ENCODE peak calls at places on chromosomes 6 and 20, in six cellular contexts. One of them, this sample, is unnamed.

GRCh38 chr6:39867592-39867991 is 66.7 kb downstream of the MOCS1 start:
- DNase-seq in GM12878: no peak
- DNase-seq in WTC11: peak
- DNase-seq in HepG2: no peak
- DNase-seq in GM23338: peak
- DNase-seq in H1: peak
- DNase-seq in this sample: no peak

GRCh38 chr20:12435254-12435653 is 517.6 kb downstream of the BTBD3 start:
- DNase-seq in WTC11: no peak
- DNase-seq in GM23338: no peak
- DNase-seq in H1: no peak
- DNase-seq in GM12878: no peak
- DNase-seq in HepG2: no peak
- DNase-seq in this sample: no peak

GRCh38 chr20:13800728-13801134 is 15.9 kb downstream of the NDUFAF5 start:
- DNase-seq in H1: no peak
- DNase-seq in GM23338: no peak
- DNase-seq in WTC11: no peak
- DNase-seq in GM12878: no peak
- DNase-seq in HepG2: peak
- DNase-seq in this sample: no peak

GRCh38 chr6:153167026-153167891 is 36.2 kb upstream of the RGS17 start:
- DNase-seq in GM23338: no peak
- DNase-seq in H1: no peak
- DNase-seq in GM12878: no peak
- DNase-seq in HepG2: peak
- DNase-seq in WTC11: no peak
- DNase-seq in this sample: no peak

GRCh38 chr20:38125157-38126056 is 39.7 kb downstream of the TGM2 start:
- DNase-seq in H1: no peak
- DNase-seq in WTC11: no peak
- DNase-seq in GM12878: no peak
- DNase-seq in HepG2: peak
- DNase-seq in GM23338: no peak
- DNase-seq in this sample: no peak

GRCh38 chr6:13248053-13248452 is 80.3 kb downstream of the TBC1D7 start:
- DNase-seq in HepG2: peak
- DNase-seq in WTC11: no peak
- DNase-seq in GM23338: peak
- DNase-seq in GM12878: no peak
- DNase-seq in H1: no peak
- DNase-seq in this sample: no peak

GRCh38 chr6:157235600-157236039 is 87.7 kb downstream of the TMEM242 start:
- DNase-seq in WTC11: peak
- DNase-seq in HepG2: peak
- DNase-seq in GM12878: no peak
- DNase-seq in H1: peak
- DNase-seq in GM23338: peak
- DNase-seq in this sample: no peak

GRCh38 chr6:170237999-170238740 is 52.7 kb downstream of the DLL1 start:
- DNase-seq in GM12878: no peak
- DNase-seq in H1: no peak
- DNase-seq in WTC11: no peak
- DNase-seq in GM23338: no peak
- DNase-seq in HepG2: no peak
- DNase-seq in this sample: no peak

GRCh38 chr20:47774081-47774777 is 11.1 kb downstream of the SULF2 start:
- DNase-seq in GM23338: no peak
- DNase-seq in GM12878: no peak
- DNase-seq in HepG2: no peak
- DNase-seq in H1: no peak
- DNase-seq in WTC11: no peak
- DNase-seq in this sample: no peak

GRCh38 chr20:1281279-1282057 is 15.4 kb downstream of the SNPH start:
- DNase-seq in GM23338: no peak
- DNase-seq in GM12878: no peak
- DNase-seq in H1: no peak
- DNase-seq in HepG2: no peak
- DNase-seq in WTC11: no peak
- DNase-seq in this sample: no peak

GRCh38 chr6:100084301-100085161 is 90.5 kb upstream of the MCHR2 start:
- DNase-seq in WTC11: no peak
- DNase-seq in GM12878: no peak
- DNase-seq in H1: no peak
- DNase-seq in HepG2: no peak
- DNase-seq in GM23338: no peak
- DNase-seq in this sample: no peak
- TF ChIP-seq CTCF in WTC11: no peak
- TF ChIP-seq CTCF in GM12878: no peak
- TF ChIP-seq CTCF in H1: no peak
- TF ChIP-seq CTCF in HepG2: no peak
- TF ChIP-seq CTCF in GM23338: no peak
- TF ChIP-seq CTCF in this sample: no peak

GRCh38 chr6:4901256-4902061 is 102.4 kb downstream of the RPP40 start:
- DNase-seq in H1: no peak
- DNase-seq in HepG2: no peak
- DNase-seq in GM23338: no peak
- DNase-seq in WTC11: no peak
- DNase-seq in GM12878: peak
- DNase-seq in this sample: no peak

GRCh38 chr6:4904461-4904860 is 99.4 kb downstream of the RPP40 start:
- DNase-seq in WTC11: no peak
- DNase-seq in GM23338: no peak
- DNase-seq in H1: no peak
- DNase-seq in GM12878: no peak
- DNase-seq in HepG2: no peak
- DNase-seq in this sample: no peak

GRCh38 chr6:4905858-4906257 is 98.0 kb downstream of the RPP40 start:
- DNase-seq in H1: no peak
- DNase-seq in GM12878: no peak
- DNase-seq in WTC11: no peak
- DNase-seq in HepG2: no peak
- DNase-seq in GM23338: no peak
- DNase-seq in this sample: no peak

GRCh38 chr6:4902363-4902762 is 101.5 kb downstream of the RPP40 start:
- DNase-seq in H1: no peak
- DNase-seq in GM23338: no peak
- DNase-seq in WTC11: no peak
- DNase-seq in GM12878: no peak
- DNase-seq in HepG2: no peak
- DNase-seq in this sample: no peak

GRCh38 chr6:4903751-4904370 is 100.0 kb downstream of the RPP40 start:
- DNase-seq in WTC11: no peak
- DNase-seq in GM23338: no peak
- DNase-seq in HepG2: no peak
- DNase-seq in H1: no peak
- DNase-seq in GM12878: no peak
- DNase-seq in this sample: no peak
- TF ChIP-seq CREB1 in WTC11: no peak
- TF ChIP-seq CREB1 in GM23338: no peak
- TF ChIP-seq CREB1 in HepG2: no peak
- TF ChIP-seq CREB1 in H1: no peak
- TF ChIP-seq CREB1 in GM12878: no peak
- TF ChIP-seq CREB1 in this sample: no peak

DNA sequence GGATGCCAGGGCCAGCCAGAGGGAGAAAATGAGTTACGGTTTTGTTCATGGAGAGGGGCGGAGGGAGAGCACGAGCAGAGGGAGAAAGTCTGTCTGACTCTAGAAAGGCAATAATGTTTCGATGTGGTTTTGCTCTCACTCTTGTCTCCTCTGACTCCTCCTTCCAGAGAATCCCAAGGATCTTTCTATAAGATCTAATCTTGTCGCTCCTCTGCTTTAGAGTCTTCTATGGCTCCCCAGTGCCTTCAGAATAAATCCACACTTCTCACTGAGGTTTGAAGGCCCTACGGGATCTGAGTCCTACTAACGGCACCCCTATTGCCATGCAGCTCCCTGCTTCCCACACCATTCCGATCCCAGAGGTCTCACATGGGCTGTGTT is 66.8 kb downstream of the KCNB1 start:
- DNase-seq in H1: no peak
- DNase-seq in HepG2: no peak
- DNase-seq in WTC11: no peak
- DNase-seq in GM23338: no peak
- DNase-seq in GM12878: no peak
- DNase-seq in this sample: no peak
- TF ChIP-seq CTCF in H1: no peak
- TF ChIP-seq CTCF in HepG2: no peak
- TF ChIP-seq CTCF in WTC11: no peak
- TF ChIP-seq CTCF in GM23338: no peak
- TF ChIP-seq CTCF in GM12878: no peak
- TF ChIP-seq CTCF in this sample: no peak

GRCh38 chr20:62697468-62697912 is 11.1 kb upstream of the NTSR1 start:
- DNase-seq in H1: no peak
- DNase-seq in WTC11: no peak
- DNase-seq in GM23338: no peak
- DNase-seq in HepG2: no peak
- DNase-seq in GM12878: no peak
- DNase-seq in this sample: no peak

GRCh38 chr20:62700261-62700925 is 8.2 kb upstream of the NTSR1 start:
- DNase-seq in H1: no peak
- DNase-seq in GM23338: no peak
- DNase-seq in GM12878: no peak
- DNase-seq in HepG2: no peak
- DNase-seq in WTC11: no peak
- DNase-seq in this sample: no peak

GRCh38 chr20:62698231-62698630 is 10.4 kb upstream of the NTSR1 start:
- DNase-seq in HepG2: no peak
- DNase-seq in H1: no peak
- DNase-seq in WTC11: no peak
- DNase-seq in GM23338: no peak
- DNase-seq in GM12878: no peak
- DNase-seq in this sample: no peak

GRCh38 chr20:62699741-62700140 is 8.9 kb upstream of the NTSR1 start:
- DNase-seq in GM12878: no peak
- DNase-seq in WTC11: no peak
- DNase-seq in GM23338: no peak
- DNase-seq in HepG2: no peak
- DNase-seq in H1: no peak
- DNase-seq in this sample: no peak

DNA sequence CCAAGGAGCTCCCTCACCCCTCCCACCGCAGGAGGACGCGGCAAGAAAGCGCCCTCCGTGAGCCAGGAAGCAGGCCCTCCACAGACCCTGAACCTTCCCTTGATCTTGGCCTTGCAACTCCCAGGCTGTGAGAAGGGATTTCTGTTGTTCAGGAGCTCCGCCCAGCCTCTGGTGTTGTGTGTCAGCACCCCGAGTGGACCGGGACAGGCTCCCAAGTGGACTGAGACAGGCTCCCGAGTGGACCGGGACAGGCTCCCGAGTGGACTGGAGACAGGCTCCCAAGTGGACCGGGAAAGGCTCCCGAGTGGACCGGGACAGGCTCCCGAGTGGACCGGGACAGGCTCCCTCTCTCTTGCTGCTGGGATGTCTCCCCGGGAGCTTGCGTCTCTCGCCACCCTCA is 9.3 kb upstream of the NTSR1 start:
- DNase-seq in WTC11: no peak
- DNase-seq in GM23338: no peak
- DNase-seq in H1: no peak
- DNase-seq in HepG2: no peak
- DNase-seq in GM12878: no peak
- DNase-seq in this sample: no peak
- TF ChIP-seq CREB1 in WTC11: no peak
- TF ChIP-seq CREB1 in GM23338: no peak
- TF ChIP-seq CREB1 in H1: no peak
- TF ChIP-seq CREB1 in HepG2: no peak
- TF ChIP-seq CREB1 in GM12878: no peak
- TF ChIP-seq CREB1 in this sample: no peak

DNA sequence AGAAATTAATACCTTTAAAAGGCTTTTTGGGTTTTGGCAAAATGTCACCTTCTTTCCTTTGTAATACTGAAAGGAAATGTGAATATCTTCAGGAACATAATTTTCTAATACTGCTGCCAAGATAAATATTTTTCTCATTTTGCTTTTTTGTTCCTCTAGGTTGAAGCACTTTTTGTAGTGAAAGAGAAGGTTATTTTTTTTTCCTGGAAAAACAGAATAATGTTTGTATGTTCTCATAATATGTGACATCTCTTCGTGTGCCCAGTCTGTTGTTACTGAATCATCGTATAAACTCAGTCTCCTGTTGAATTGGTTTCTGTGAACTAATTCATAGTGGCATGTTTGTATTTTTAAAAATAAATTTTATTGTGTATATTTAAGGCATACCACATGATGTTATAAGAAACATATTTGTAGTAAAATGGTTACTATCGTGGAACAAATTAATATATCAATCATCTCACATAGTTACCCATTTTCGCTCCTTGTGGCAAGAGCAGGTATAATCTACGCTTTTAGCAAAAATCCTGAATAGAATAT is 74.4 kb downstream of the SH3BGRL2 start:
- DNase-seq in H1: no peak
- DNase-seq in WTC11: no peak
- DNase-seq in GM12878: no peak
- DNase-seq in GM23338: no peak
- DNase-seq in HepG2: no peak
- DNase-seq in this sample: no peak
- TF ChIP-seq CTCF in H1: no peak
- TF ChIP-seq CTCF in WTC11: no peak
- TF ChIP-seq CTCF in GM12878: no peak
- TF ChIP-seq CTCF in GM23338: no peak
- TF ChIP-seq CTCF in HepG2: no peak
- TF ChIP-seq CTCF in this sample: no peak

DNA sequence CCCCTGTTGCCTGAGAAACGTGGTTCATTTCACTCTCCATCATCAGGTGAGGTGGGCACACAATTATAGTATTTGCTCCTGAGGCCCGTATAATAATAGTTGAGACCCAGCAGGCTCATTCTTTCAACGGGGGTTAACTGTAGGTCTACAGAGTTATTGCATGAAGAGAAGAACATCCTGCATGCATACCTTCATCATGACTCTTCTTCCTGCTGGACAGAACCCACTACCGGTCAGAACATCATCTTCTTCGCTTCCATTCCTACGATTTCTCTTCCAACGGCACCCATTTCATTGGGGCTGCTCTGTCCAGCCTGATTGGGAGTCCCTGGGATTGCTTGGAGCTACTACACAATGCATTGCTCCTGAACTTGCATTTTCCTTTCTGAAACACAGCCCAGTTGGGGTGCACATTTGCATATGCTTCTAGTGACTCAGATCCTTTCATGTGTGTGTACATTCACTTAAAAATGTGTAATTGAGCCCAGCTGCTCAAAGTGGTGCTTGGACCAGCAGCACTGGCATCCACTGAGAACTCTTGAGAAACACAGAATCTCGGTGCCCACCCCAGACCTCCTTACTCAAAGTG is 57.4 kb downstream of the SLC24A3 start:
- DNase-seq in HepG2: no peak
- DNase-seq in WTC11: no peak
- DNase-seq in GM12878: no peak
- DNase-seq in H1: no peak
- DNase-seq in GM23338: no peak
- DNase-seq in this sample: no peak
- TF ChIP-seq CREB1 in HepG2: no peak
- TF ChIP-seq CREB1 in WTC11: no peak
- TF ChIP-seq CREB1 in GM12878: no peak
- TF ChIP-seq CREB1 in H1: no peak
- TF ChIP-seq CREB1 in GM23338: no peak
- TF ChIP-seq CREB1 in this sample: no peak

GRCh38 chr20:17456226-17456625 is 75.0 kb downstream of the BFSP1 start:
- DNase-seq in HepG2: no peak
- DNase-seq in GM12878: no peak
- DNase-seq in GM23338: no peak
- DNase-seq in H1: no peak
- DNase-seq in WTC11: no peak
- DNase-seq in this sample: no peak
- TF ChIP-seq CTCF in HepG2: no peak
- TF ChIP-seq CTCF in GM12878: no peak
- TF ChIP-seq CTCF in GM23338: no peak
- TF ChIP-seq CTCF in H1: no peak
- TF ChIP-seq CTCF in WTC11: no peak
- TF ChIP-seq CTCF in this sample: no peak

This sample was measured in K562.